ENCODE peak calls at places on chromosome 9, in eight cellular contexts. E is psoas muscle, N is esophagus muscularis mucosa, O is left lung, G is omental fat pad, K is ovary, B is B cell, X is A549. R is an unnamed sample.

GRCh38 chr9:118529210-118529609 is 825.0 kb downstream of the TLR4 start:
- DNase-seq in G (no peak), E (no peak), B (no peak), X (no peak), O (no peak), K (no peak), N (no peak), R (no peak)

GRCh38 chr9:37919956-37920335 is 16.0 kb upstream of the SLC25A51 start:
- DNase-seq in G (no peak), K (no peak), N (no peak), X (no peak), O (peak; percentile 24), B (no peak), E (no peak), R (no peak)

GRCh38 chr9:82651474-82651873 is 411.5 kb downstream of the RASEF start:
- DNase-seq in E (peak; percentile 14), B (no peak), O (no peak), N (no peak), X (no peak), G (no peak), K (no peak), R (no peak)

GRCh38 chr9:80285325-80285724 is 713.6 kb downstream of the TLE4 start:
- DNase-seq in O (no peak), E (no peak), G (no peak), K (no peak), B (no peak), N (no peak), X (no peak), R (no peak)

GRCh38 chr9:121662896-121663580 is 11.6 kb downstream of the DAB2IP start:
- DNase-seq in N (no peak), X (no peak), B (no peak), O (no peak), G (no peak), E (peak; percentile 34), K (no peak), R (no peak)

GRCh38 chr9:86122309-86122708 is 23.0 kb upstream of the GOLM1 start:
- DNase-seq in X (peak; percentile 39), G (no peak), N (no peak), E (no peak), O (no peak), K (no peak), B (no peak), R (no peak)

GRCh38 chr9:20473566-20474116 is 148.7 kb downstream of the MLLT3 start:
- DNase-seq in N (no peak), B (no peak), X (no peak), G (no peak), E (no peak), O (no peak), K (no peak), R (no peak)

GRCh38 chr9:5435912-5436311 is 1.8 kb downstream of the PLGRKT start:
- DNase-seq in N (no peak), K (no peak), G (no peak), O (peak; percentile 69), E (no peak), B (no peak), X (no peak), R (no peak)

GRCh38 chr9:122095010-122095767 is 2.1 kb upstream of the TTLL11 start:
- DNase-seq in B (peak; percentile 72), X (peak; percentile 77), K (no peak), E (no peak), N (no peak), G (no peak), O (no peak), R (peak; percentile 68)

GRCh38 chr9:75957095-75957494 is 66.6 kb downstream of the PCSK5 start:
- DNase-seq in E (no peak), K (no peak), X (no peak), N (no peak), B (no peak), O (no peak), G (no peak), R (no peak)

GRCh38 chr9:83294816-83295215 is 231.9 kb upstream of the RASEF start:
- DNase-seq in X (no peak), N (no peak), O (no peak), G (no peak), E (no peak), B (no peak), K (no peak), R (no peak)

GRCh38 chr9:77989437-77989836 is 42.2 kb downstream of the GNAQ start:
- DNase-seq in N (no peak), K (no peak), O (no peak), B (no peak), E (no peak), G (no peak), X (no peak), R (no peak)

GRCh38 chr9:116078640-116079039 is 75.0 kb upstream of the PAPPA start:
- DNase-seq in E (no peak), K (no peak), O (no peak), G (no peak), X (no peak), N (no peak), B (no peak), R (no peak)

GRCh38 chr9:126504086-126504976 is 109.4 kb upstream of the LMX1B start:
- DNase-seq in E (no peak), O (no peak), G (no peak), N (no peak), K (peak; percentile 28), B (no peak), X (no peak), R (no peak)

GRCh38 chr9:130378875-130379648 is 65.7 kb upstream of the ASS1 start:
- DNase-seq in G (no peak), E (no peak), K (no peak), B (no peak), O (no peak), N (no peak), X (no peak), R (no peak)

GRCh38 chr9:20205821-20206220 is 416.5 kb downstream of the MLLT3 start:
- DNase-seq in B (no peak), O (no peak), X (no peak), E (no peak), N (no peak), K (no peak), G (no peak), R (no peak)

DNA sequence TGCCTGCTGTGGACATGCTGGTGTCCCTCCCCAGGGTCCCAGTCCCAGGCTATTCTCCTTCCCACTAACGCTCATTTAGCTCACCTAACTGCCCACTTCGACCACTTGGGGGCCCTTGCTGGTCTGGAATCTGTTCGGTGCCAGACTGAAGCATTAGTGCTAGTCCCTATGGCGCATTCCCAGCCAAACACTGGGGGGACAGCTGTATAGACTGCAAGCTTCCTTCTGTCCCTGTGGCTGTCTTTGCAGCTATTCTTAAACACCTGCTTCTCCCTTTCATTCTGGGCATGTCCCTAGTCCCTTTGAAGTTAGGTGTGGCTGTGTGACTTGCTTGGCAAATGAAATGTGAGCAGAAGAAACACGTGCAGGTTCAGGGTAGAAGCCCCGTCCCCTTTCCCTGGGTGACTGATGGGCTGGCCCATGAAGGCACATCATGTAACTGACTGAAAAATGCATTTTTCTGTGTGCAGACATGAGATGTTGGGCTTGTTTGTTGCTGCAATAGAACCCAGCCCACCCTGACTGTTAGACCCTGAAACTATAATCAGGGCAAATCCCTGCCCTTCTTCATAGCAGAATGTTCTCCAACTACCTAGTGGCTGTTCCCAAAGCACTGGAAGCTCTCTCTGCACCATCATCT is 134.4 kb downstream of the BARX1 start:
- DNase-seq in N (peak; percentile 75), E (no peak), B (no peak), K (no peak), G (no peak), X (no peak), O (no peak), R (no peak)
- TF ChIP-seq CTCF in N (no peak), E (no peak), B (no peak), K (no peak), G (no peak), X (no peak), O (no peak), R (peak; percentile 17)

DNA sequence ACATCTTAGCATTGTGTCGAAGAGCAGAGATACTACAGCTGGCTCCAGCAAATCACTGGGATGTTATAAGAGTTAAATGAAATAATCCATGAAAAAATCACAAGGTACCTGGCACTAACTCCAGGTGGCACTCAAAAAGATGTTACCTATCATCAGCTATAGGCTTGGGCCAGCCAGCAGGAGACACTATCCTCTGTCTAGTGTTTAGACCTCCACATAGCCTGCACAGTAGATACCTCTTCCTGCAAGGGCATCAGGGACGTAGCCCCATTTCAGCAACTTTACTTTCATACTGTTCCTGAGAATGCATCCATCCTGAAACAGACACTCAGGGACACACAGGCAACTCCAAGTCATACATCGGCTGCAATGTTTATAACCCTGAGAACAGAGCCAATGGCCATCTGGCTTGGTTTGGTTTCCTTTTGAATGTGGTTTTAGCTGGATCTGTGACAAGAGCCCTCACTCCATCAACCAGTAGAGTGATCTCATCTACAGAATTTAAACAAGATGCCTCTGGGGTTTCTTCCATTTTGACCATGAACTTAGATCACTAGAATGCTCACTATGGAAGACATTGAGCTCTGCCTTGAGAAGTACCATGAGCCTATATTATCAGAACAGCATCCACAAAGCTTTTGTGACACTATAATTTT is 69.9 kb downstream of the TLE1 start:
- DNase-seq in X (no peak), N (no peak), E (no peak), G (no peak), K (no peak), O (no peak), B (no peak), R (no peak)
- TF ChIP-seq CTCF in X (no peak), N (no peak), E (no peak), G (no peak), K (no peak), O (no peak), B (peak; percentile 23), R (no peak)

GRCh38 chr9:137878146-137878941 is 762 bp downstream of the CACNA1B start:
- DNase-seq in K (peak; percentile 60), G (no peak), E (no peak), B (peak; percentile 40), O (no peak), N (no peak), X (no peak), R (peak; percentile 74)
- TF ChIP-seq CTCF in K (no peak), G (no peak), E (no peak), B (no peak), O (no peak), N (no peak), X (no peak), R (no peak)

GRCh38 chr9:3012843-3013242 is 168.9 kb upstream of the PUM3 start:
- DNase-seq in B (no peak), X (no peak), N (no peak), E (no peak), K (no peak), O (no peak), G (no peak), R (no peak)
- TF ChIP-seq CTCF in B (no peak), X (no peak), N (no peak), E (no peak), K (no peak), O (no peak), G (no peak), R (no peak)

R was measured in neural crest cell.